ENCODE peak calls at places on chromosomes 5 and 9, in four cellular contexts. V is EH, A is GM04503, G is BJ. B is an unnamed sample.

GRCh38 chr9:130255638-130255930 is 10.0 kb upstream of the HMCN2 start:
- DNase-seq in V (no peak), A (no peak), G (no peak), B (no peak)

GRCh38 chr5:132737982-132738770 is 830 bp upstream of the KIF3A start:
- DNase-seq in V (no peak), A (no peak), G (no peak), B (no peak)

GRCh38 chr5:116859666-116860320 is 285.2 kb upstream of the SEMA6A start:
- DNase-seq in V (no peak), A (no peak), G (no peak), B (no peak)

GRCh38 chr5:103120607-103121200 is 603 bp downstream of the PPIP5K2 start:
- DNase-seq in V (peak), A (no peak), G (no peak), B (no peak)

GRCh38 chr9:89122944-89123343 is 55.7 kb downstream of the SHC3 start:
- DNase-seq in V (peak), A (no peak), G (peak), B (peak)

GRCh38 chr5:114910727-114911126 is 259.0 kb downstream of the TRIM36 start:
- DNase-seq in V (no peak), A (no peak), G (no peak), B (no peak)

GRCh38 chr5:14351845-14352712 is 208.9 kb downstream of the TRIO start:
- DNase-seq in V (peak), A (peak), G (peak), B (peak)

GRCh38 chr9:87855061-87855460 is 27.6 kb upstream of the SPATA31E1 start:
- DNase-seq in V (no peak), A (no peak), G (no peak), B (no peak)

GRCh38 chr5:17069995-17070405 is 133.9 kb upstream of the MYO10 start:
- DNase-seq in V (no peak), A (no peak), G (no peak), B (no peak)

GRCh38 chr5:162289489-162289888 is 221.9 kb downstream of the GABRG2 start:
- DNase-seq in V (no peak), A (no peak), G (no peak), B (no peak)

GRCh38 chr9:110579763-110580255 is 268 bp upstream of the SVEP1 start:
- DNase-seq in V (peak), A (peak), G (peak), B (peak)

GRCh38 chr5:180304431-180305375 is 12.8 kb upstream of the MAPK9 start:
- DNase-seq in V (no peak), A (no peak), G (no peak), B (no peak)

GRCh38 chr9:117546894-117547293 is 132.0 kb upstream of the ASTN2 start:
- DNase-seq in V (no peak), A (no peak), G (no peak), B (no peak)

GRCh38 chr5:54904425-54904824 is 81.0 kb downstream of the ESM1 start:
- DNase-seq in V (peak), A (no peak), G (no peak), B (peak)

GRCh38 chr5:10334830-10335229 is 18.7 kb upstream of the MARCHF6 start:
- DNase-seq in V (no peak), A (no peak), G (no peak), B (no peak)

GRCh38 chr9:137226338-137227056 is 805 bp upstream of the RNF224 start:
- DNase-seq in V (peak), A (no peak), G (no peak), B (no peak)

GRCh38 chr9:97529363-97530076 is 28.1 kb downstream of the TMOD1 start:
- DNase-seq in V (peak), A (no peak), G (no peak), B (no peak)

GRCh38 chr9:137160054-137160425 is 9.8 kb downstream of the LRRC26 start:
- DNase-seq in V (no peak), A (no peak), G (no peak), B (no peak)

GRCh38 chr5:50726475-50727148 is 60.2 kb downstream of the PARP8 start:
- DNase-seq in V (no peak), A (no peak), G (no peak), B (no peak)

B was measured in AG09309.